ENCODE peak calls at places on chromosome 1, in seven cellular contexts. V is fibroblast of lung; O is CD8-positive, alpha-beta T cell; P is lower lobe of right lung; R is heart right ventricle; Q is uterus; B is left lung. M is an unnamed sample.

GRCh38 chr1:35656863-35657232 is 15.5 kb upstream of the PSMB2 start:
- DNase-seq in V (no peak), O (no peak), Q (no peak), R (no peak), B (no peak), P (no peak), M (no peak)

GRCh38 chr1:104082221-104082620 is 332.5 kb downstream of the AMY1C start:
- DNase-seq in O (no peak), Q (no peak), V (no peak), P (no peak), R (no peak), B (no peak), M (no peak)

GRCh38 chr1:71026093-71026492 is 21.5 kb downstream of the PTGER3 start:
- DNase-seq in Q (no peak), P (no peak), V (no peak), O (no peak), R (no peak), B (no peak), M (no peak)

GRCh38 chr1:29683472-29683871 is 447.1 kb downstream of the PTPRU start:
- DNase-seq in P (no peak), V (no peak), O (peak; percentile 17), Q (no peak), R (no peak), B (no peak), M (no peak)

GRCh38 chr1:230047114-230047865 is 19.7 kb upstream of the GALNT2 start:
- DNase-seq in P (no peak), B (no peak), Q (no peak), O (no peak), R (no peak), V (peak; percentile 29), M (peak; percentile 13)

GRCh38 chr1:223273511-223273910 is 90.5 kb downstream of the SUSD4 start:
- DNase-seq in O (no peak), B (no peak), V (no peak), Q (no peak), P (no peak), R (no peak), M (no peak)

GRCh38 chr1:212147581-212148033 is 112.1 kb downstream of the DTL start:
- DNase-seq in Q (no peak), V (peak; percentile 17), R (no peak), O (no peak), B (no peak), P (peak; percentile 86), M (no peak)

GRCh38 chr1:222546548-222547259 is 1.2 kb downstream of the HHIPL2 start:
- DNase-seq in O (no peak), Q (no peak), P (no peak), B (no peak), V (peak; percentile 78), R (no peak), M (no peak)

GRCh38 chr1:94324168-94324544 is 86.8 kb upstream of the ARHGAP29 start:
- DNase-seq in V (peak; percentile 43), B (no peak), O (no peak), R (no peak), Q (no peak), P (no peak), M (no peak)

GRCh38 chr1:34759472-34760357 is at the start of gene GJB4:
- DNase-seq in Q (no peak), O (no peak), P (no peak), R (no peak), V (no peak), B (no peak), M (no peak)

GRCh38 chr1:101239095-101240040 is 2.5 kb downstream of the S1PR1 start:
- DNase-seq in Q (no peak), P (no peak), V (no peak), B (peak; percentile 58), O (peak; percentile 78), R (no peak), M (no peak)

GRCh38 chr1:12128120-12128519 is 38.7 kb upstream of the TNFRSF1B start:
- DNase-seq in O (no peak), P (no peak), Q (no peak), B (peak; percentile 50), R (no peak), V (no peak), M (no peak)

GRCh38 chr1:11851171-11851570 is 3.6 kb upstream of the NPPA start:
- DNase-seq in O (no peak), B (peak; percentile 58), Q (no peak), P (no peak), R (no peak), V (no peak), M (no peak)

GRCh38 chr1:236140705-236141446 is 1.5 kb upstream of the GPR137B start:
- DNase-seq in P (no peak), O (no peak), R (no peak), B (no peak), Q (no peak), V (no peak), M (no peak)
- H3K4me3 ChIP-seq in P (peak overlapping the region; percentile 70), O (no peak overlapping the region), R (peak overlapping the region; percentile 72), B (no peak overlapping the region), Q (peak overlapping the region; percentile 55), V (peak overlapping the region; percentile 93), M (no peak overlapping the region)

DNA sequence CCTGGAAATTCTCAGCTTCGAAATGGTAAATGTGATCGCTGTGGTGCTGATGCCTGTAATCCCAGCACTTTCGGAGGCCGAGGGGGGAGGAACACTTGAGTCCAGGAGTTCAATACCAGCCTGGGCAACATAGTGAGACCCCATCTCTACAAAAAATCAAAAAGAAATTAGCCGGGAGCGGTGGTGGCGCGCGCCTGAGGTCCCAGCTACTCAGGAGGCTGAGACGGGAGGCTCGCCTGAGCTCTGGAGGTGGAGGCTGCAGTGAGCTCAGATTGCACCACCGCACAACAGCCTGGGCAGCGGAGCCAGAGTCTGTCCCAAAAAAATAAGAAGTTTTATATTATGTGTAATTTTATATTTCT is 845 bp upstream of the MRPL20 start:
- DNase-seq in B (peak; percentile 44), P (no peak), R (no peak), Q (no peak), O (no peak), V (no peak), M (no peak)
- TF ChIP-seq CTCF in B (no peak), P (no peak), R (no peak), Q (no peak), O (no peak), V (no peak), M (no peak)

GRCh38 chr1:27142464-27142863 is 12.5 kb downstream of the SLC9A1 start:
- DNase-seq in V (no peak), O (no peak), R (no peak), P (no peak), Q (no peak), B (no peak), M (peak; percentile 38)
- H3K4me1 ChIP-seq in V (peaks cover 14% of the 10 kb centered on the region), O (peaks cover 37% of the 10 kb centered on the region), R (peaks cover 92% of the 10 kb centered on the region), P (peaks cover 79% of the 10 kb centered on the region), Q (peaks cover 14% of the 10 kb centered on the region), B (peaks cover 62% of the 10 kb centered on the region), M (peaks cover 18% of the 10 kb centered on the region)

GRCh38 chr1:53800621-53801020 is 37.5 kb downstream of the NDC1 start:
- DNase-seq in R (no peak), B (no peak), P (no peak), V (no peak), O (no peak), Q (no peak), M (no peak)

GRCh38 chr1:53804181-53804580 is 33.9 kb downstream of the NDC1 start:
- DNase-seq in Q (no peak), O (no peak), V (no peak), P (no peak), R (no peak), B (no peak), M (no peak)

GRCh38 chr1:53804791-53805505 is 33.1 kb downstream of the NDC1 start:
- DNase-seq in R (no peak), P (no peak), V (no peak), Q (no peak), O (no peak), B (no peak), M (no peak)

DNA sequence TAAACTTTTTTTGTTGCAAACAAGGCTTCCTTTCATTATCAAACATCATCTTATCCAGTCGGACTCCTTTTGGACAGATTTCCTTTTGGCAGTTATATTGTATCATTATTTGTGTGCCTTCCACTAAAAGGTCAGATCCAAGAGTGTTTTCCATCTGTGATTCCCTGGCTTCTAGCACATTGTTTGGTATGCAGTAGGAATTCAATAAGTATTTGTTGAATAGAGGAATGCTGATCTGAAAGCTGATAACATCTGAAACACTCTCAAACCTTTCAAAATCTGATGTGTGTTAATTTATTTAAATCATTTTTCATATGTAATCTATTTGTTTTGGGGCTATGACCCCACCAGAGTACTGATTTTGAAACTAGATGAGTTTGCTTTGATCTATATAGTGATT is 39.0 kb downstream of the NDC1 start:
- DNase-seq in O (no peak), Q (no peak), B (no peak), R (no peak), V (peak; percentile 33), P (no peak), M (no peak)
- H3K4me3 ChIP-seq in O (no peak overlapping the region), Q (no peak overlapping the region), B (no peak overlapping the region), R (no peak overlapping the region), V (no peak overlapping the region), P (no peak overlapping the region), M (no peak overlapping the region)

GRCh38 chr1:160167580-160167979 is 16.2 kb downstream of the ATP1A4 start:
- DNase-seq in R (no peak), P (no peak), B (no peak), O (no peak), Q (no peak), V (peak; percentile 11), M (no peak)
- TF ChIP-seq CTCF in R (no peak), P (no peak), B (no peak), O (no peak), Q (no peak), V (no peak), M (no peak)

DNA sequence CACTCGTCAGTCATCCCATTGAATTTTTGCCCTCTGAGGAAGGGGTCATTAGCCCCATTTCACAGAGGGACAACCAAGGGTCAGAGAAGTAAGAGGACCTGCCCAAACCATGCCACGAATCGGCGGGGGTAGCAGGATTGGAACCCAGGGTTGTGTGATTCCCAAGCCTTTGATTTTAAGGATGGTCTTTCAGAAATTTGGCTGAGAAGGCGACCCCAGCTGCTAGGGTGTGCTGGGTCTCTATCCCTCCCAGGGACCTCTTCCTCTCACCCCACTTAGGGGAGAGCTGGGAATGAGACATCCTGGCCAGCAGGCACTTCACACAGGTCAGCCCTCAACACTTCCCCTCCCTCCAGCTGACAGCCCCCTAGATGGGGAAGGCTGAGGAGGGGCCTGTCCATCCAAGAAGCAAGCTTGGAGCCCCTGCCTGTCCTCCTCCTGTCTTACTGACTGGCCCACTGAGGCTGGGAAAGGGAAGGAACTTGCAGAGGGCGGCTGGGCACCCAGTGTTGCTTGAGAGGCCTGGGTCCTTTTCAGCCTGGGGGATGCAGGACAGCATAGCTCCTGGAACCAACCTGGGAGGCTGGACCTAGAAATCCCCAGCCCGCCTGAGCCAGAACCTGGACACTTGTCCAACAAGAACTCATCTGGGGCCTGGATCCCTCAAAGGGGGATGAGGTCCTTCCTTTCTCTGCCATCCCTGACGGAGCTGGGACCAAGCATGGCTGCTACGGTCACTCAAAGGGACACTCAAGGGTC is 1.7 kb downstream of the SDC3 start:
- DNase-seq in R (no peak), B (peak; percentile 24), O (no peak), Q (no peak), P (no peak), V (no peak), M (no peak)
- H3K4me1 ChIP-seq in R (peaks cover 62% of the 10 kb centered on the region), B (peaks cover 57% of the 10 kb centered on the region), O (peaks cover 16% of the 10 kb centered on the region), Q (peaks cover 16% of the 10 kb centered on the region), P (peaks cover 63% of the 10 kb centered on the region), V (peaks cover 27% of the 10 kb centered on the region), M (no peaks in the 10 kb centered on the region)

M was measured in Caco-2.